ENCODE peak calls at places on chromosomes 4 and X, in seven cellular contexts. D, P, W, J, Q, L and G are unnamed samples.

GRCh38 chr4:108903464-108904221 is 140.8 kb upstream of the ETNPPL start:
- DNase-seq in D (no peak), P (no peak), W (no peak), J (no peak), Q (no peak), L (no peak), G (no peak)

GRCh38 chr4:113758361-113758760 is 3.2 kb downstream of the CAMK2D start:
- DNase-seq in D (no peak), P (no peak), W (peak), J (no peak), Q (no peak), L (peak), G (no peak)

GRCh38 chr4:28536124-28536523 is 1675.5 kb downstream of the STIM2 start:
- DNase-seq in D (no peak), P (no peak), W (no peak), J (no peak), Q (no peak), L (no peak), G (no peak)

GRCh38 chr4:152935138-152935537 is 985 bp upstream of the FHDC1 start:
- DNase-seq in D (peak), P (peak), W (no peak), J (no peak), Q (peak), L (peak), G (peak)

GRCh38 chrX:22159071-22159470 is 113.6 kb upstream of the CBLL2 start:
- DNase-seq in D (no peak), P (no peak), W (peak), J (no peak), Q (no peak), L (no peak), G (no peak)

GRCh38 chr4:16582526-16582925 is 315.9 kb downstream of the LDB2 start:
- DNase-seq in D (peak), P (no peak), W (no peak), J (peak), Q (peak), L (no peak), G (peak)

GRCh38 chr4:59339631-59340030 is 1860.5 kb upstream of the ADGRL3 start:
- DNase-seq in D (peak), P (peak), W (no peak), J (no peak), Q (no peak), L (no peak), G (no peak)

GRCh38 chrX:127011629-127012028 is 192.1 kb downstream of the PRR32 start:
- DNase-seq in D (no peak), P (no peak), W (no peak), J (no peak), Q (no peak), L (no peak), G (no peak)

GRCh38 chr4:16253127-16253960 is 27.1 kb upstream of the TAPT1 start:
- DNase-seq in D (no peak), P (no peak), W (peak), J (no peak), Q (no peak), L (peak), G (no peak)

GRCh38 chr4:68021185-68021584 is 57.9 kb upstream of the TMPRSS11A start:
- DNase-seq in D (no peak), P (no peak), W (no peak), J (no peak), Q (no peak), L (no peak), G (no peak)

GRCh38 chr4:141375855-141376254 is 155.2 kb downstream of the ZNF330 start:
- DNase-seq in D (peak), P (no peak), W (peak), J (peak), Q (no peak), L (peak), G (peak)

GRCh38 chr4:181909368-181909767 is 333.8 kb upstream of the TENM3 start:
- DNase-seq in D (peak), P (no peak), W (peak), J (no peak), Q (no peak), L (no peak), G (no peak)

GRCh38 chrX:136115124-136115908 is 32.0 kb upstream of the FHL1 start:
- DNase-seq in D (no peak), P (no peak), W (peak), J (no peak), Q (no peak), L (no peak), G (no peak)
- H3K18ac ChIP-seq in D (no peak), P (no peak), W (peak), J (no peak), Q (no peak), L (no peak), G (no peak)

GRCh38 chr4:94160774-94161173 is 46.9 kb upstream of the SMARCAD1 start:
- DNase-seq in D (no peak), P (no peak), W (no peak), J (no peak), Q (no peak), L (no peak), G (no peak)
- H3K18ac ChIP-seq in D (no peak), P (no peak), W (no peak), J (no peak), Q (no peak), L (no peak), G (no peak)

GRCh38 chrX:69069876-69070275 is 95.4 kb downstream of the PJA1 start:
- DNase-seq in D (no peak), P (no peak), W (no peak), J (no peak), Q (no peak), L (no peak), G (no peak)
- H3K18ac ChIP-seq in D (no peak), P (no peak), W (no peak), J (no peak), Q (no peak), L (no peak), G (no peak)

GRCh38 chr4:120847019-120847582 is 75.4 kb downstream of the PRDM5 start:
- DNase-seq in D (no peak), P (no peak), W (no peak), J (no peak), Q (no peak), L (no peak), G (no peak)
- H3K18ac ChIP-seq in D (no peak), P (no peak), W (no peak), J (no peak), Q (no peak), L (no peak), G (no peak)

DNA sequence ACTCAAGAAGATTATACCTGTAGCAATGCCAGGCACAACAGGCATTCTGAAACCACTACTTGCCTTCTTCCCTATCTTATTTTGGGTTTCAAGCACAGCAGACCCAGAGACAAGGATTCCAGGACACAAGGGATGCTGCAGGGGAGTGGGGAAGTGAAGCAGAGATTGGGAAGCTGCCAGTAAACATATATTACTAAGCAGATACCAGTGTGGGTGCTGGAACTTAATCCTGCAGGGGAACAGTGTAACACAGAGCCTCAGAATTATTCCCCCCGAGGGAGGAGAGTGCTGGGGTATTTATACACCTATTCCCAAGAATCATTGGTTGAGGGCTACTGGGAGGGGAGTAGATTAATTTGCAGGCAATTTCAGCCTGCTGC is 33.3 kb upstream of the MAML3 start:
- DNase-seq in D (no peak), P (no peak), W (peak), J (no peak), Q (no peak), L (no peak), G (no peak)
- H3K18ac ChIP-seq in D (no peak), P (no peak), W (no peak), J (no peak), Q (no peak), L (no peak), G (no peak)

DNA sequence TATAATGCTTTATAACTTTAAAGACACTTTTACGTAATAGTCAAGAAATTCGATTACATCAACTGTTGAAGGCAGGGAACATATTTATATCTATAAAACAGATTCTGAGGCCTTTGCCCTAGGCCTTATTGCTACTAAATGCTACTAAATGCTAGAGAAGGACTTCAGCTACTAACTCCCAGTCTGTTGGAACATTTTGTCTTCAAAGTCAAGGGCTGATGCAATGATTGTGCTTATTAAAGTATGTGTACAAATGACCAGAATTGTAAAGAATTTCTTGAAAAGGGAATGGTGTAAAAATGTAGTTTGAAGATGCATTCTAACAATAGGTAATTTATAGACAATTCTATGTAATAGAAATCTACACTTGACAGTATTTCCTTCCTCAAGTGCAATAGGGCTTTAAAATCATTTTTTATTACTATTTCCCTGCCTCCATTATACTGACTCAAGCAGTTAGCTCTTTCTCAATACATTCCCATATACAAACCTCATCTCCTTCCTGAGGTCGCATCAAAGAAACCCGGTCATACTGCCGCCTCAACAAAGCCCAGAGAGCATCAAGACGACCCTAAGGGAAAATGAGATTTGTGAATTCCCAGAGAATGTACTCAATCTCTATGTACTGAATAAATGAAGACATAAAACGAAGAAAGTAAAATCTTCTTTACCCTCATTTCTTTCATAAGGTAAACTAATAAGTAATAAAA is 95.7 kb downstream of the ANTXR2 start:
- DNase-seq in D (no peak), P (no peak), W (peak), J (no peak), Q (no peak), L (peak), G (no peak)
- H3K18ac ChIP-seq in D (no peak), P (no peak), W (no peak), J (no peak), Q (no peak), L (no peak), G (no peak)

DNA sequence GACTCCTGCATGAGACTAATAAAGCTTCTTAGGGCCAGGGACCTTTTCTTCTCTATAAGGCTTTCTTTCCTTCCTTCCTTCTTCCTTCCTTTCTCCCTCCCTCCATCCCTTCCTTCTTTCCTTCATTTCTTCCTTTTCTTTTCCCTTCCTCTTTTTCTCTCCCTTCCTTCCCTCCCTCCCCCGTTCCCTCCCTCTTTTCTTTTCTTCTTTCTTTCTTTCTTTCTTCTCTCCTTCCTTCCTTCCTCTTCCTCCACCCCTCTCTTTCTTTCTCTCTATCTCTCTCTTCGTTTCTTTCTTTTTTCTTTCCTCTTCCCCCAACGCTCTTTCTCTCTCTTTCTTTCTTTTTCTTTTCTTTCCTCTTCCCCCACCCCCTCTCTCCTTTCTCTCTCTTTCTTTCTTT is 2.5 kb upstream of the MAGEB17 start:
- DNase-seq in D (no peak), P (no peak), W (no peak), J (no peak), Q (no peak), L (no peak), G (no peak)
- H3K18ac ChIP-seq in D (no peak), P (no peak), W (no peak), J (no peak), Q (no peak), L (no peak), G (no peak)

GRCh38 chr4:38075370-38076152 is 115.4 kb downstream of the PTTG2 start:
- DNase-seq in D (no peak), P (no peak), W (peak), J (no peak), Q (peak), L (peak), G (no peak)

GRCh38 chr4:38080061-38080531 is 119.9 kb downstream of the PTTG2 start:
- DNase-seq in D (no peak), P (no peak), W (no peak), J (no peak), Q (no peak), L (no peak), G (no peak)

GRCh38 chr4:38078590-38079381 is 118.6 kb downstream of the PTTG2 start:
- DNase-seq in D (no peak), P (no peak), W (peak), J (no peak), Q (no peak), L (peak), G (no peak)

GRCh38 chr4:38076153-38076669 is 116.0 kb downstream of the PTTG2 start:
- DNase-seq in D (no peak), P (no peak), W (no peak), J (no peak), Q (no peak), L (no peak), G (no peak)

DNA sequence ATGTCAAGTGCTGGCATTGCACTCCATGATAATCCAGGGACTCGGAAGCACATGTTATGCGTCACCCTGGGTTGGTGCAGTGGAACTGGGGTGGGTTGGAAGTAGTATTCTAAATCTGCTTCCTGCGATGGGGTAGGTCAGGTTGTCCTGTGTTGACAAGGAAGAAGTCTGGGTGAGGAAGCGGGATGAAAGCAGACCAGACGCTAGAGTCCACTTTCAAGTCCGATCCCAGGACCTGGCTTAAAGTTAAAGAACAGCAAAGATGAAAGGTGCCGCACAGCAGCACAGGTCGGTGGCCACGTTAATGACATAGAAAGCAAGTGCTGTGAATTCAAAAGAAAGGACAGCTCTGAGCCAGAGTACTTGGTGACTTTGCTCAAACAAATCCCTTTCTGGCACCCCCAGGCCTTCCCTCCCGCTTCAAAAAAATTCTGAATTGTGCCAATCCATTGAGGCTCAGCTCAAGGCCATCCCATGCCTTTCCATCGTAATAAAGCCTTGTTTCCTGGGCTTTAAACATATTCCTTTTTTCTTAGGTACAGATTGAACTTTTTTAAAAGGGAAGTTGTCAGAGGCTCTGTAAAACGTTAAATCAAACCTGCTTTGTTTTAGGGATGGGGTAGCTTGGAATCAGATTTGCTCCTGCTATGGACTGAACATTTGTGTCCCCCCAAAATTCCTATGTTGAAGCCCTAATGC is 117.7 kb downstream of the PTTG2 start:
- DNase-seq in D (no peak), P (no peak), W (no peak), J (no peak), Q (no peak), L (no peak), G (no peak)
- H3K18ac ChIP-seq in D (no peak), P (no peak), W (peak), J (no peak), Q (peak), L (peak), G (no peak)

GRCh38 chrX:68698955-68699354 is 51.5 kb downstream of the STARD8 start:
- DNase-seq in D (peak), P (no peak), W (no peak), J (no peak), Q (no peak), L (no peak), G (no peak)
- H3K18ac ChIP-seq in D (no peak), P (no peak), W (no peak), J (no peak), Q (no peak), L (no peak), G (no peak)